ENCODE peak calls at places on chromosomes 4 and X, in six cellular contexts. N, P, L, O, I and E are unnamed samples.

GRCh38 chr4:119690871-119691270 is 62.3 kb upstream of the PDE5A start:
- DNase-seq in I (no peak), L (no peak), P (no peak), N (no peak), O (no peak), E (no peak)

GRCh38 chr4:3304831-3305609 is 12.2 kb downstream of the RGS12 start:
- DNase-seq in N (no peak), O (no peak), P (peak; percentile 49), L (peak; percentile 76), I (no peak), E (peak; percentile 75)

GRCh38 chr4:10403633-10404445 is 53.4 kb downstream of the ZNF518B start:
- DNase-seq in I (peak; percentile 56), L (peak; percentile 60), P (no peak), N (no peak), O (no peak), E (no peak)

GRCh38 chr4:3767569-3768288 is 1.5 kb downstream of the ADRA2C start:
- DNase-seq in N (no peak), I (peak; percentile 83), P (no peak), L (no peak), O (no peak), E (peak; percentile 45)

GRCh38 chr4:148073349-148073748 is 341.5 kb downstream of the ARHGAP10 start:
- DNase-seq in I (no peak), P (no peak), O (no peak), N (no peak), L (no peak), E (no peak)

GRCh38 chr4:92381640-92382039 is 77.9 kb downstream of the GRID2 start:
- DNase-seq in L (no peak), P (no peak), N (no peak), O (no peak), I (no peak), E (no peak)

GRCh38 chr4:118270492-118270891 is 82.3 kb downstream of the PRSS12 start:
- DNase-seq in P (no peak), N (no peak), L (peak; percentile 63), O (no peak), I (peak; percentile 65), E (no peak)

GRCh38 chrX:13864264-13864663 is 47.4 kb upstream of the GPM6B start:
- DNase-seq in O (no peak), P (no peak), L (no peak), N (no peak), I (no peak), E (no peak)

GRCh38 chrX:15674514-15674898 is 9.9 kb upstream of the CLTRN start:
- DNase-seq in I (peak; percentile 92), O (peak; percentile 87), N (peak; percentile 66), L (no peak), P (peak; percentile 98), E (peak; percentile 97)

GRCh38 chrX:23185951-23186350 is 148.7 kb upstream of the PTCHD1 start:
- DNase-seq in L (no peak), P (no peak), O (no peak), N (no peak), I (no peak), E (no peak)

GRCh38 chrX:127884921-127885320 is 167.3 kb downstream of the ACTRT1 start:
- DNase-seq in N (no peak), L (no peak), P (no peak), O (no peak), I (no peak), E (no peak)

GRCh38 chrX:130171446-130172126 is at the start of gene RAB33A:
- DNase-seq in O (peak; percentile 17), N (peak; percentile 17), I (peak; percentile 56), P (no peak), L (no peak), E (peak; percentile 68)

GRCh38 chr4:680091-680490 is 5.7 kb downstream of the MYL5 start:
- DNase-seq in P (no peak), L (no peak), N (no peak), O (no peak), I (no peak), E (peak; percentile 54)

GRCh38 chr4:20589436-20589835 is 110.8 kb upstream of the PACRGL start:
- DNase-seq in I (peak; percentile 7), L (peak; percentile 12), P (no peak), N (no peak), O (no peak), E (no peak)

GRCh38 chrX:10352536-10352935 is 195.8 kb downstream of the CLCN4 start:
- DNase-seq in N (no peak), I (no peak), P (no peak), O (no peak), L (no peak), E (no peak)

DNA sequence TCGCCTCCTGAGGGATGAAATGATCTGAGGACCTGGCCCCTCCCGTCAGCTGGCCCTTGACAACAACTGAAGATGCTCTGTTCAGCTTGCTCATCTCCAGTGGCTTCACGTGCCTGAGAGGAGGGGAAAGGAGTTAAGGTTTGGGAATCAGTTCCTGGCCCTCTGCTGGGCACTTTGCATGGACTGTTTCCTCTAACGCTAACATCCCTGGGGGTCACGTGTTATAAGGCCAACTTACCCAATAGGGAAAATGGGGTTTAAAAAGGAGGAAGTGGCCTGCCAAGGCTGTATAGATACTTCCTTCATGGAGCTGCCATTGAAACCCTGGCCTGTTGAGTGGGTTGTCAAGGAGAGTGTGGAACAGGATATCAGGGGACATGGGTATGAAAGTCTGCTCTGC is 65.6 kb downstream of the OR13H1 start:
- DNase-seq in L (no peak), N (no peak), O (no peak), P (no peak), I (no peak), E (no peak)
- H3K4me1 ChIP-seq in L (no peaks in the 10 kb centered on the region), N (no peaks in the 10 kb centered on the region), O (no peaks in the 10 kb centered on the region), P (no peaks in the 10 kb centered on the region), I (no peaks in the 10 kb centered on the region), E (no peaks in the 10 kb centered on the region)

DNA sequence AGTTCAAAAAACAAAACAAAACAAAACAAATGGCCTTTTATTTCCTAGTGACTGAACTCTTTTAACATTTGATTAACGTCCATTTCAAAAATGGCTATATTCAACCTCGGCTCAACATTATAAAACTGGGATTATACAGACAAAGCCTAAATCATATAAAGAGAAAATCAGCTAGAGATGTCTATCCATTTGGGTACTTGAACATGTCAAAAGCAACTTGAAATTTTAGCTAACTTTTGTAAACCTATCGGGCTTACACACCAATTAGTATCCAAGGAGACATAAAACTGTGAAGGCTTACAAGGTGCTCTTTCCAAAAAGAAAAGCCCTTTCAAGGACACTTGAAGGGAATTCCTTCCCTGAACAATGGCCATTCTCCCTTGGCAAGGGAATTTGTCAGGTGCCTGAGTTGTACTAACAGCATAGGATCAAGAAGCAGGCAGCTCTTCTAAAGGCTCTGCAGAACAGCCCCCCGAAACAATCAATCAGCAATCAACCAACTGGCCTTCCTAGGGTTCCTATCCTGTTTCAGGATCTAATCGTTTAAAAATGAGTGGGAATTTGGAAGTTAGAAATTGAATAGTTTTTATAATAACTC is 633.7 kb upstream of the HTR2C start:
- DNase-seq in O (no peak), I (peak; percentile 79), L (no peak), N (no peak), P (no peak), E (no peak)
- H3K4me1 ChIP-seq in O (no peaks in the 10 kb centered on the region), I (peaks cover 39% of the 10 kb centered on the region), L (no peaks in the 10 kb centered on the region), N (no peaks in the 10 kb centered on the region), P (no peaks in the 10 kb centered on the region), E (no peaks in the 10 kb centered on the region)

GRCh38 chrX:154366666-154367055 is 7.8 kb downstream of the FLNA start:
- DNase-seq in I (no peak), O (peak; percentile 58), P (no peak), N (no peak), L (no peak), E (no peak)

GRCh38 chrX:154367474-154368308 is 6.7 kb downstream of the FLNA start:
- DNase-seq in O (peak; percentile 24), I (no peak), P (no peak), N (no peak), L (no peak), E (no peak)

GRCh38 chrX:154365052-154365600 is 9.3 kb downstream of the FLNA start:
- DNase-seq in I (no peak), N (no peak), O (peak; percentile 17), L (no peak), P (no peak), E (no peak)

GRCh38 chrX:154363706-154364439 is 10.6 kb downstream of the FLNA start:
- DNase-seq in O (no peak), P (no peak), L (no peak), I (no peak), N (no peak), E (no peak)

DNA sequence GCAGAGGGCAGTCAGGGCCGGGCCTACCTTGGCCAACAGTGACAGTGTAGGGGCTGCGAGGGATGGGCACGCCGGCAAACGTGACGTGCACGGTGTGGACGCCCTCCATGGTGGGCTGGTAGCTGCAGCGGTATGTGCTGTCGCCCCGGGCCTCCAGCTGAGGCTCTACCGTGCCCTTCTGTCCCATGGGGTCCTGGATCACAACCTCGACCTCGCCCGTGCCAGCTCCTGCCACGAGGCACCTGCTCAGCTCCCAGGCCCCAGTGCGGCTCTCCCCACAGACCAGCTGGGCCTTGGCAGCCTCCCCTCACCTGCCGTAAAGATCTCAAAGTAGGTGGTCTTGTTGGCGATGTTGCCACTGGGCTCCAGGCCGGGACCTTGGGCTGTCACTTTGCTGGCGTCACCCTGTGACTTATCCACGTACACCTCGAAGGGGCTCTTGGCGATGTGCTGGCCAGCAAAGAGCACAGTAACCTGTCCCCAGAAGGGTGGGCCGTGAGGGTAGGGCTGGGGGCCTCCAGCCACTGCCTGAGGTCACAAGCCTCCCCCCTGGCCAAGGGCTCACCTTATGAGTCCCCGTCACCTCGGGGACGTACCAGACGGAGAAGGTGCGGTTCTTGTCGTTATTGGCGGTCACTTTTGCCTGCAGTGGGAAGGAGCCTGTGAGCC is 8.3 kb downstream of the FLNA start:
- DNase-seq in P (no peak), I (no peak), L (no peak), O (no peak), N (no peak), E (no peak)
- H3K4me1 ChIP-seq in P (no peaks in the 10 kb centered on the region), I (no peaks in the 10 kb centered on the region), L (peaks cover 13% of the 10 kb centered on the region), O (peaks cover 38% of the 10 kb centered on the region), N (peaks cover 33% of the 10 kb centered on the region), E (peaks cover 8% of the 10 kb centered on the region)

GRCh38 chr4:76489799-76490176 is 54.8 kb downstream of the SHROOM3 start:
- DNase-seq in L (no peak), P (no peak), O (no peak), I (no peak), N (no peak), E (no peak)

GRCh38 chr4:76484654-76485053 is 49.6 kb downstream of the SHROOM3 start:
- DNase-seq in N (no peak), O (no peak), L (no peak), I (peak; percentile 48), P (no peak), E (no peak)

GRCh38 chr4:76488905-76489798 is 54.1 kb downstream of the SHROOM3 start:
- DNase-seq in N (no peak), I (no peak), P (no peak), L (no peak), O (no peak), E (no peak)

GRCh38 chr4:76485450-76485849 is 50.4 kb downstream of the SHROOM3 start:
- DNase-seq in L (no peak), N (no peak), P (no peak), O (no peak), I (peak; percentile 40), E (no peak)

GRCh38 chr4:76486588-76487276 is 51.7 kb downstream of the SHROOM3 start:
- DNase-seq in N (no peak), L (no peak), P (no peak), O (no peak), I (no peak), E (no peak)
- H3K4me1 ChIP-seq in N (no peaks in the 10 kb centered on the region), L (no peaks in the 10 kb centered on the region), P (no peaks in the 10 kb centered on the region), O (peaks cover 6% of the 10 kb centered on the region), I (peaks cover 33% of the 10 kb centered on the region), E (peaks cover 1% of the 10 kb centered on the region)

GRCh38 chr4:40124690-40125089 is 68.0 kb downstream of the N4BP2 start:
- DNase-seq in P (no peak), N (no peak), I (no peak), O (no peak), L (no peak), E (no peak)
- H3K4me1 ChIP-seq in P (no peaks in the 10 kb centered on the region), N (peaks cover 37% of the 10 kb centered on the region), I (no peaks in the 10 kb centered on the region), O (no peaks in the 10 kb centered on the region), L (peaks cover 18% of the 10 kb centered on the region), E (no peaks in the 10 kb centered on the region)